ENCODE peak calls at places on chromosomes 16 and 17, in eight cellular contexts. X, D, Z, Y, B, L, R and O are unnamed samples.

GRCh38 chr16:49492090-49492801 is 118.6 kb downstream of the C16orf78 start:
- DNase-seq in R (no peak), L (no peak), D (peak; percentile 61), Z (peak; percentile 83), X (no peak), Y (peak; percentile 82), B (no peak), O (peak; percentile 40)

GRCh38 chr16:60166111-60166510 is 1432.0 kb upstream of the GOT2 start:
- DNase-seq in X (no peak), R (no peak), Y (no peak), B (no peak), D (no peak), L (no peak), Z (no peak), O (no peak)

GRCh38 chr17:35973333-35974260 is 7.7 kb downstream of the CCL16 start:
- DNase-seq in B (no peak), L (no peak), R (peak; percentile 4), Z (no peak), X (no peak), Y (no peak), D (no peak), O (no peak)

GRCh38 chr17:30290696-30291570 is 811 bp downstream of the BLMH start:
- DNase-seq in X (no peak), Y (peak; percentile 53), L (no peak), Z (peak; percentile 28), D (peak; percentile 41), B (no peak), R (no peak), O (peak; percentile 52)

GRCh38 chr16:23324727-23325126 is 22.6 kb downstream of the SCNN1B start:
- DNase-seq in X (no peak), Y (no peak), R (no peak), D (no peak), Z (no peak), B (no peak), L (no peak), O (no peak)

GRCh38 chr16:74650966-74651567 is 15.6 kb downstream of the RFWD3 start:
- DNase-seq in Z (no peak), B (no peak), D (peak; percentile 6), R (no peak), X (no peak), Y (no peak), L (no peak), O (no peak)

GRCh38 chr16:85428899-85429775 is 184.0 kb upstream of the GSE1 start:
- DNase-seq in Z (no peak), R (no peak), D (no peak), Y (peak; percentile 11), L (no peak), X (no peak), B (no peak), O (no peak)

GRCh38 chr16:26177438-26177837 is 485.7 kb downstream of the HS3ST4 start:
- DNase-seq in B (no peak), D (no peak), Z (no peak), Y (no peak), X (no peak), L (no peak), R (no peak), O (no peak)

GRCh38 chr16:31271621-31272190 is 11.9 kb downstream of the ITGAM start:
- DNase-seq in B (no peak), Y (no peak), R (no peak), D (no peak), Z (no peak), X (no peak), L (no peak), O (no peak)

GRCh38 chr16:21704733-21705132 is 41.0 kb downstream of the OTOA start:
- DNase-seq in Y (no peak), L (no peak), Z (no peak), X (no peak), D (no peak), B (no peak), R (no peak), O (no peak)

GRCh38 chr17:2901582-2901981 is 105.3 kb downstream of the RAP1GAP2 start:
- DNase-seq in X (no peak), R (no peak), B (no peak), Y (no peak), Z (no peak), L (no peak), D (no peak), O (no peak)

GRCh38 chr17:42132941-42133340 is 10.3 kb downstream of the HSPB9 start:
- DNase-seq in R (peak; percentile 40), B (peak; percentile 64), Z (no peak), Y (no peak), D (no peak), X (no peak), L (peak; percentile 84), O (peak; percentile 72)

GRCh38 chr17:40518401-40519088 is 17.1 kb upstream of the TNS4 start:
- DNase-seq in Y (no peak), B (no peak), Z (no peak), X (no peak), R (no peak), D (no peak), L (peak; percentile 85), O (peak; percentile 96)

GRCh38 chr16:69890891-69891282 is 60.2 kb upstream of the CLEC18A start:
- DNase-seq in L (no peak), D (no peak), R (no peak), Y (no peak), Z (no peak), X (no peak), B (no peak), O (no peak)

GRCh38 chr17:20926532-20926931 is 116.3 kb downstream of the USP22 start:
- DNase-seq in B (no peak), Y (no peak), D (no peak), R (no peak), L (no peak), X (no peak), Z (no peak), O (no peak)

GRCh38 chr17:48374650-48375230 is 55.3 kb downstream of the SKAP1 start:
- DNase-seq in R (no peak), X (no peak), L (no peak), D (no peak), B (no peak), Y (peak; percentile 71), Z (peak; percentile 10), O (peak; percentile 80)

DNA sequence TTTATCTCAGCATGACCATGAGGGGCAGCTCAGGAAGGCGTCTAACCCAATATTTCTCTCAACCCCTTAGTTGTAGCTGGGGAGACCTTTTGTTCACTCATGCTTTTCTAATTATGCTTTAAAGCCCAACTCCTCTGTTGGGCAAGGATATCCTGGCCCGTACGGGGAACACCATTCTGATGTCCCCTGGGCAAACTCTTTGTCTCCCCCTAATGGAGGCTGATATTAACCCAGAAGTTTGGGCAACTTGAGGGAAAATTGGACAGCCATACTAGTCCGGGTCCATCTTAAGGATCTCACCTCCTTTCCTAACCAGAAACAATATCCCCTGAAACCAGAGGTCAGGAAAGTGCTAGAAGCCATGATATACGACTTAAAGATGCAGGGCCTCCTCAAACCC is 143.7 kb upstream of the COX10 start:
- DNase-seq in Y (no peak), D (no peak), B (no peak), R (no peak), Z (no peak), X (no peak), L (no peak), O (no peak)
- TF ChIP-seq CTCF in Y (no peak), D (no peak), B (peak; percentile 28), R (no peak), Z (peak; percentile 16), X (no peak), L (no peak), O (no peak)

GRCh38 chr16:57999366-57999970 is 1.0 kb downstream of the ZNF319 start:
- DNase-seq in R (no peak), X (no peak), Y (no peak), B (no peak), Z (peak; percentile 61), L (no peak), D (no peak), O (peak; percentile 34)
- TF ChIP-seq CTCF in R (no peak), X (no peak), Y (no peak), B (no peak), Z (no peak), L (peak; percentile 22), D (peak; percentile 17), O (no peak)

DNA sequence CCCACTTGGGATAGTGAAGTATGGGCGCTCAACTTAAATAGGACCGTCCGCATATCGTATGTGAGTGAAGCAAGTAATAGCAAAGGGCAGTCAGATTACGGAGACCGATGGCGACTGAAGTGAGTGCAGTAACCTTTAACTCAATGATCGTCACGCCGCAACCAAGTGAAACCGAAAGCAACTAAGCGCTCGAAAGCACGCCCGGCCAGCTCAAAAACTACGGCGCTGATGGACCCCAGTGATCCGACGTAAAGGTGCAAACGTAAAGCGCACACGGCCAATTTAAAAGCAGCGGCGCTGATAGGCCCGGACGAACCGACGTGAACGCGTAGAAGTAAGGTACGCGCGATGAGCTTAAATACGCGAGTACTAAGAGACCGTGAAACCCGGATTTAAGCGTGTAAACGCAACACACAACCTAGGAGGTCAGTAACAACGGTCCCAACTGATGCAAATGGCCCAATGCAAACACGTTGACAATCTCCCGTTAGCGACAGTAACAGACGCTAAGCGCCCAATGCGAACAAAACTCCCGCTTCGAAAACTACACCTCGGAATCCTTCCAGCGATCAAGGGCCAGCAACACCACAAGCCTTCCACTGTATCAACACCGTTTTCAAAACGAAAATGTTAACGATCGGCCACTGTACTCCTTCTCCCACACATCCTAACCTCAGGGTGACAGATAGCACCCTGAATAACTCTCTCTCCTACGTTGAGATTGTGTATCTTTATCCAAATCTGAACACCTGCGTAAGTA is 37.9 kb upstream of the ARL4D start:
- DNase-seq in D (peak; percentile 48), X (peak; percentile 96), B (peak; percentile 89), Y (peak; percentile 68), L (peak; percentile 97), Z (peak; percentile 77), R (peak; percentile 99), O (peak; percentile 95)
- TF ChIP-seq CTCF in D (no peak), X (no peak), B (no peak), Y (no peak), L (no peak), Z (no peak), R (no peak), O (no peak)

GRCh38 chr17:60314423-60314822 is 77.5 kb downstream of the USP32 start:
- DNase-seq in R (no peak), L (no peak), D (no peak), B (no peak), Z (no peak), X (peak; percentile 34), Y (no peak), O (no peak)

GRCh38 chr17:60311936-60312335 is 80.0 kb downstream of the USP32 start:
- DNase-seq in R (no peak), B (no peak), Y (no peak), X (no peak), L (no peak), D (no peak), Z (no peak), O (no peak)

GRCh38 chr17:60318830-60319229 is 73.1 kb downstream of the USP32 start:
- DNase-seq in Z (no peak), L (no peak), R (no peak), X (no peak), D (no peak), B (no peak), Y (no peak), O (no peak)

GRCh38 chr17:60311186-60311585 is 80.7 kb downstream of the USP32 start:
- DNase-seq in D (no peak), Z (no peak), L (no peak), Y (no peak), R (no peak), X (no peak), B (no peak), O (no peak)

DNA sequence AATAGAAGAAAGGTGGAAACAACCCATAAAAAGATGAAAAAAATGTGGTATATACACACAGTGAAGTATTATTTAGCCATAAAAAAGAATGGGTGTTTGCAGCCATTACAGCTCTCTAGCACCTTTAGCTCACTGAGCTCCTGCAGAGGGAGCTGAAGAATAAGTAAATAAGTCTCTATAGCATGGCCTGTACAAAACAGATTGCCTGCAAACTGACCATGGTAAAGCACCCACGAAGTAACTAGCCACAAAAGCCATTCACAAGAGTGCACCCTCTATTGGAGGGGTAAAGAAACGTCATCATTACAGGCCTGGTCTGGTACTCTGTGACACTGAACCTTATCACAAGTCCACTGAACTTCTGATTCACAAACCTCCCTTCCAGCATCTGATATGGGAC is 76.3 kb downstream of the USP32 start:
- DNase-seq in L (no peak), D (no peak), Y (no peak), B (no peak), R (no peak), Z (no peak), X (no peak), O (no peak)
- TF ChIP-seq CTCF in L (no peak), D (peak; percentile 22), Y (no peak), B (no peak), R (no peak), Z (no peak), X (peak; percentile 1), O (no peak)